ENCODE peak calls at places on chromosomes 12 and 14, in nine cellular contexts. J, F, P, D, C, Z, N, O and Y are unnamed samples.
A peak's percentile ranks its signal among the peaks of the same experiment; 100 is the strongest.

GRCh38 chr12:7542813-7543212 is 39.2 kb upstream of the CD163 start:
- DNase-seq in P (no peak), N (no peak), C (no peak), Z (no peak), J (no peak), D (no peak), O (no peak), F (no peak), Y (no peak)

GRCh38 chr12:68804654-68805591 is 3.1 kb upstream of the MDM2 start:
- DNase-seq in C (no peak), F (no peak), J (no peak), D (no peak), O (no peak), Z (peak; percentile 67), N (no peak), P (no peak), Y (no peak)

GRCh38 chr12:15581006-15581405 is 208.2 kb downstream of the EPS8 start:
- DNase-seq in F (no peak), C (no peak), P (no peak), J (no peak), D (no peak), Z (no peak), O (no peak), N (no peak), Y (no peak)

GRCh38 chr12:121095544-121096198 is 37.0 kb upstream of the P2RX7 start:
- DNase-seq in D (peak; percentile 50), C (peak; percentile 91), O (peak; percentile 72), Z (peak; percentile 84), J (peak; percentile 80), N (peak; percentile 86), F (peak; percentile 60), P (peak; percentile 77), Y (peak; percentile 68)

GRCh38 chr12:75650989-75651695 is 139.7 kb upstream of the KRR1 start:
- DNase-seq in C (no peak), N (no peak), Z (no peak), P (peak; percentile 91), O (no peak), D (no peak), F (no peak), J (no peak), Y (no peak)

GRCh38 chr12:10364839-10365681 is 24.8 kb downstream of the KLRK1 start:
- DNase-seq in J (peak; percentile 82), C (peak; percentile 16), D (peak; percentile 85), Z (peak; percentile 90), N (peak; percentile 68), P (peak; percentile 94), O (peak; percentile 81), F (no peak), Y (peak; percentile 28)

GRCh38 chr12:27179399-27180214 is 64.5 kb upstream of the STK38L start:
- DNase-seq in D (no peak), O (peak; percentile 39), F (no peak), C (no peak), P (no peak), Z (peak; percentile 16), J (peak; percentile 39), N (peak; percentile 55), Y (no peak)

GRCh38 chr14:99023371-99023770 is 248.6 kb downstream of the BCL11B start:
- DNase-seq in N (no peak), P (no peak), C (no peak), J (no peak), F (no peak), D (no peak), O (no peak), Z (no peak), Y (no peak)

GRCh38 chr14:77133718-77134338 is 7.8 kb downstream of the ZDHHC22 start:
- DNase-seq in Z (peak; percentile 91), C (peak; percentile 74), F (peak; percentile 24), N (peak; percentile 68), O (peak; percentile 63), P (no peak), D (no peak), J (peak; percentile 84), Y (peak; percentile 53)

GRCh38 chr12:1873531-1874149 is 44.8 kb downstream of the CACNA2D4 start:
- DNase-seq in F (no peak), D (no peak), J (no peak), C (no peak), O (no peak), Z (no peak), P (no peak), N (no peak), Y (no peak)

GRCh38 chr12:105588126-105588525 is 257.6 kb downstream of the C12orf75 start:
- DNase-seq in P (no peak), F (no peak), C (no peak), D (no peak), O (no peak), J (no peak), N (no peak), Z (no peak), Y (no peak)

GRCh38 chr14:59213368-59214315 is 25.2 kb downstream of the DAAM1 start:
- DNase-seq in Z (no peak), D (peak; percentile 59), O (no peak), J (no peak), F (no peak), C (no peak), P (peak; percentile 67), N (no peak), Y (no peak)

GRCh38 chr14:44309336-44309735 is 197.7 kb downstream of the FSCB start:
- DNase-seq in J (no peak), F (no peak), P (no peak), Z (no peak), N (no peak), D (no peak), O (no peak), C (no peak), Y (no peak)

GRCh38 chr14:35991356-35991755 is 165.2 kb downstream of the BRMS1L start:
- DNase-seq in O (no peak), D (no peak), J (no peak), C (no peak), Z (no peak), N (no peak), P (peak; percentile 27), F (no peak), Y (no peak)